ENCODE peak calls at places on chromosome 13, in five cellular contexts. K is NCI-H1092 treated with DMSO at 0.1 percent for 48 hours; Y is T47D; W is HEK293T; M is stimulated activated CD8-positive, alpha-beta memory T cell treated with anti-CD3 and anti-CD28 coated beads, Interleukin-15, amount 100 ng/mL, for 1 hour. I is an unnamed sample.

GRCh38 chr13:80036845-80037504 is 304.0 kb downstream of the SPRY2 start:
- DNase-seq in W (no peak), Y (no peak), K (no peak), M (no peak), I (no peak)

GRCh38 chr13:100131863-100132574 is 43.1 kb downstream of the PCCA start:
- DNase-seq in M (no peak), W (peak), Y (no peak), K (no peak), I (no peak)

GRCh38 chr13:62360609-62361008 is 945.0 kb upstream of the PCDH20 start:
- DNase-seq in M (no peak), K (peak), W (peak), Y (no peak), I (no peak)

GRCh38 chr13:19173752-19174151 is 7.9 kb downstream of the TUBA3C start:
- DNase-seq in Y (no peak), K (no peak), W (no peak), M (no peak), I (no peak)

GRCh38 chr13:73657821-73658540 is 476.2 kb downstream of the KLF12 start:
- DNase-seq in M (no peak), K (no peak), W (no peak), Y (no peak), I (no peak)

GRCh38 chr13:87234981-87235380 is 436.2 kb upstream of the SLITRK5 start:
- DNase-seq in W (no peak), K (no peak), Y (no peak), M (no peak), I (no peak)

GRCh38 chr13:110957931-110958330 is 43.1 kb upstream of the ANKRD10 start:
- DNase-seq in M (no peak), Y (no peak), K (no peak), W (no peak), I (no peak)

GRCh38 chr13:43783820-43784219 is 3.0 kb downstream of the ENOX1 start:
- DNase-seq in W (no peak), K (peak), M (no peak), Y (no peak), I (no peak)

GRCh38 chr13:19962894-19963293 is 4.4 kb downstream of the ZMYM2 start:
- DNase-seq in W (no peak), K (no peak), M (no peak), Y (no peak), I (no peak)

GRCh38 chr13:113534236-113534860 is 43.8 kb upstream of the DCUN1D2 start:
- DNase-seq in W (no peak), M (no peak), Y (peak), K (no peak), I (peak)